ENCODE peak calls at places on chromosomes 3 and 15, in eight cellular contexts. O is CD8-positive, alpha-beta memory T cell; Y is Ammon's horn; X is endothelial cell of umbilical vein; V is tibial nerve; G is epithelial cell of prostate; I is stimulated activated CD4-positive, alpha-beta T cell treated with anti-CD3 and anti-CD28 coated beads, Interleukin-1b, Interleukin-23, amount 100 ng/mL, for 1 hour; P is NCI-H1092 treated with DMSO at 0.1 percent for 48 hours. D is an unnamed sample.

GRCh38 chr3:62241279-62241678 is 132.1 kb downstream of the FEZF2 start:
- DNase-seq in G (no peak), Y (no peak), I (no peak), O (no peak), X (no peak), P (no peak), V (no peak), D (no peak)

GRCh38 chr3:158739661-158740060 is 7.4 kb upstream of the RARRES1 start:
- DNase-seq in X (no peak), I (no peak), G (no peak), P (no peak), O (no peak), Y (no peak), V (no peak), D (no peak)

GRCh38 chr15:29120593-29121368 is 148.8 kb downstream of the NSMCE3 start:
- DNase-seq in X (no peak), Y (no peak), P (no peak), I (no peak), V (no peak), O (no peak), G (no peak), D (no peak)

GRCh38 chr3:46573701-46574100 is 7.6 kb upstream of the LRRC2 start:
- DNase-seq in Y (no peak), X (no peak), I (no peak), G (no peak), P (no peak), O (no peak), V (no peak), D (no peak)

GRCh38 chr15:82047493-82048446 is 2.0 kb upstream of the MEX3B start:
- DNase-seq in V (peak; percentile 18), G (no peak), O (no peak), I (no peak), Y (peak; percentile 20), P (peak; percentile 29), X (peak; percentile 51), D (no peak)

GRCh38 chr3:128021768-128022372 is 30.4 kb upstream of the SEC61A1 start:
- DNase-seq in G (no peak), P (no peak), Y (no peak), V (no peak), I (no peak), O (no peak), X (no peak), D (no peak)

GRCh38 chr3:153443961-153444360 is 281.9 kb downstream of the RAP2B start:
- DNase-seq in V (no peak), P (peak; percentile 9), X (peak; percentile 18), Y (no peak), I (no peak), O (no peak), G (no peak), D (no peak)

GRCh38 chr3:36876181-36876936 is 68.5 kb downstream of the TRANK1 start:
- DNase-seq in P (no peak), X (no peak), I (no peak), V (no peak), O (peak; percentile 51), G (no peak), Y (peak; percentile 23), D (no peak)

GRCh38 chr15:35014265-35014664 is 26.2 kb upstream of the ZNF770 start:
- DNase-seq in P (no peak), O (no peak), G (no peak), Y (peak; percentile 23), I (no peak), V (no peak), X (no peak), D (no peak)

GRCh38 chr15:85412956-85413854 is 32.8 kb downstream of the AKAP13 start:
- DNase-seq in X (peak; percentile 98), Y (peak; percentile 54), P (no peak), I (peak; percentile 35), V (peak; percentile 20), G (peak; percentile 93), O (peak; percentile 80), D (peak; percentile 37)

GRCh38 chr3:113746955-113747718 is at the start of gene ATP6V1A:
- DNase-seq in P (no peak), O (peak; percentile 88), V (no peak), G (no peak), I (no peak), X (peak; percentile 51), Y (peak; percentile 84), D (peak; percentile 87)

GRCh38 chr3:39166932-39167532 is 13.6 kb upstream of the CSRNP1 start:
- DNase-seq in Y (peak; percentile 65), V (no peak), G (peak; percentile 90), I (no peak), X (peak; percentile 80), P (no peak), O (no peak), D (peak; percentile 43)

GRCh38 chr3:111979689-111980025 is 831 bp downstream of the ABHD10 start:
- DNase-seq in Y (no peak), G (no peak), I (no peak), V (no peak), P (no peak), O (no peak), X (no peak), D (no peak)

GRCh38 chr15:75669191-75669878 is 21.6 kb downstream of the SNX33 start:
- DNase-seq in P (no peak), V (no peak), O (no peak), G (peak; percentile 97), I (no peak), X (no peak), Y (no peak), D (no peak)

GRCh38 chr3:172980849-172981248 is 160.2 kb downstream of the SPATA16 start:
- DNase-seq in Y (no peak), O (no peak), G (no peak), P (no peak), V (no peak), X (peak; percentile 9), I (no peak), D (no peak)

D was measured in substantia nigra.